ENCODE peak calls at places on chromosome 4, in nine cellular contexts. G is fibroblast of lung; J is upper lobe of right lung; I is caudate nucleus; P is ovary; F is stomach; H is CD8-positive, alpha-beta memory T cell; W is H9; B is hepatocyte. O is an unnamed sample.
A peak's percentile ranks its signal among the peaks of the same experiment; 100 is the strongest.

GRCh38 chr4:38728651-38729141 is 54.1 kb downstream of the TLR10 start:
- DNase-seq in G (no peak), J (peak; percentile 75), I (no peak), P (no peak), F (peak; percentile 74), H (no peak), W (peak; percentile 54), B (peak; percentile 13), O (no peak)

GRCh38 chr4:113749178-113749577 is 12.4 kb downstream of the CAMK2D start:
- DNase-seq in G (no peak), J (no peak), I (no peak), P (no peak), F (no peak), H (no peak), W (no peak), B (no peak), O (no peak)

GRCh38 chr4:16229604-16230003 is 3.3 kb upstream of the TAPT1 start:
- DNase-seq in G (no peak), J (no peak), I (no peak), P (no peak), F (no peak), H (no peak), W (no peak), B (no peak), O (no peak)

GRCh38 chr4:110712486-110712885 is 89.6 kb upstream of the PITX2 start:
- DNase-seq in G (no peak), J (no peak), I (no peak), P (no peak), F (no peak), H (no peak), W (no peak), B (no peak), O (no peak)

GRCh38 chr4:109419679-109420078 is 13.9 kb upstream of the SEC24B start:
- DNase-seq in G (peak; percentile 36), J (no peak), I (no peak), P (no peak), F (no peak), H (no peak), W (no peak), B (no peak), O (peak; percentile 14)

GRCh38 chr4:38178666-38178995 is 218.4 kb downstream of the PTTG2 start:
- DNase-seq in G (no peak), J (no peak), I (no peak), P (no peak), F (no peak), H (no peak), W (no peak), B (no peak), O (no peak)

GRCh38 chr4:71980976-71981375 is 50.8 kb upstream of the NPFFR2 start:
- DNase-seq in G (peak; percentile 60), J (no peak), I (no peak), P (no peak), F (no peak), H (no peak), W (no peak), B (no peak), O (no peak)

GRCh38 chr4:15695240-15695699 is 7.6 kb upstream of the BST1 start:
- DNase-seq in G (peak; percentile 100), J (no peak), I (no peak), P (no peak), F (no peak), H (no peak), W (peak; percentile 54), B (no peak), O (peak; percentile 18)

GRCh38 chr4:96698891-96699290 is 859.0 kb downstream of the PDHA2 start:
- DNase-seq in G (peak; percentile 14), J (no peak), I (no peak), P (no peak), F (no peak), H (no peak), W (no peak), B (no peak), O (peak; percentile 4)

GRCh38 chr4:134465417-134465816 is 263.8 kb upstream of the PABPC4L start:
- DNase-seq in G (no peak), J (no peak), I (no peak), P (no peak), F (no peak), H (no peak), W (no peak), B (no peak), O (no peak)

GRCh38 chr4:140926672-140927071 is 170.5 kb upstream of the TBC1D9 start:
- DNase-seq in G (peak; percentile 33), J (no peak), I (no peak), P (no peak), F (no peak), H (no peak), W (no peak), B (no peak), O (no peak)

DNA sequence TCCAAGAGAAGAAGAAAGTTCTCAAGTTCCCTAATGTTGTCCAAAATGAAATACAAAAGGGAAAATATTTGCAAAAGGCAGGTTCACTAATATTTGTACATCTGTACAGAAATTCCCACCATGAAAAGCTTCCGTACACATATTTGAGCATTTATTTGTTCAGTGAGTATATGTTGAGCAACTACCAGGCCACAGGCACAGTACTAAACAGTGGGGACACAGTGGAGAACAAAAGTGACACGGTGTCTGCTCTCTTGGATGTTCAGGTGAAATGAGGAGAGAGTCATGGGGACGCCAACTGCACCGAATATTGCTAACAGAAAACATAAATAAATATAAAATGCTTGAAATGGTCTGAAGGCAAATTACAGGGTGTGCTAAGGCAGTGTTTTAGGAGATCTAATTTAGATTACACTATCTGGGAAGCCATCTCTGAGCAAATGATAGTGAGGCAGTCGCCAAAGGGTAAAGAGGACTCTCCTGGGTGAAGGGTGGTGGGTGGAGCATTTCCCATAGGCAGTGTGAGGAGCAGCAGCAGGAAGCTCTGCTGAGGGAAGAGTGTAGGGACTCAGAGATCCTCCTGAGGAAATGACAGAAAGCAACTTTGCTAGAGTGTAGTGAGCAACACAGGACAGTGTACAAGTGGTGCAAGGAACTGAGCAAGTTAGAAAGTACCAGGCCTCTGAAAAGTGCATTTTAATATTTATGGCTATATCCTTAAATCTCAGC is 375.2 kb downstream of the GALNTL6 start:
- DNase-seq in G (no peak), J (no peak), I (no peak), P (no peak), F (no peak), H (no peak), W (no peak), B (peak; percentile 12), O (no peak)
- H3K27ac ChIP-seq in G (no peak overlapping the region), J (no peak overlapping the region), I (no peak overlapping the region), P (no peak overlapping the region), F (no peak overlapping the region), H (no peak overlapping the region), W (no peak overlapping the region), B (no peak overlapping the region), O (no peak overlapping the region)

DNA sequence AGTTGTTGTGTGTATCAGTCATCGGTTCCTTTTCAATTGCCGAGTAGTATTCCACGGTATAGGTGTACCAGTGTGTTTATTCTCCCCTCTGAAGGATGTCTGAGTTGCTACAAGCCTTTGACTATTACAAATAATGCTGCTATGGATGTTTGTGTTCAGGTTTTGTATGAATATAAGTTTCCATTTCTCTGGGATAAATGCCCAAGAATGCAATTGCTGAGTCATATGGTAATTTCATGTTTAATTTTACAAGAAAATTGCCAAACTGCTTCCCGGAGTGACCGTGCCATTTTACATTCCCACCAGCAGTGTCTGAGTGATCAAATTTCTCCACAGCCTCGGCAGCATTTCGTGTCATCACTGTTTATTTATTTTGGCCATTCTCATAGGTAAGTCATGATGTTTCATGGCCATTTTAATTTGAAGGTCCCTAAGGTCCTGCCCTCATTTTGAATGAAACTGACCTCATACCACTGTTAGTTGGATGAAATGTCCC is 73.9 kb downstream of the IRF2 start:
- DNase-seq in G (peak; percentile 90), J (no peak), I (no peak), P (no peak), F (no peak), H (no peak), W (no peak), B (no peak), O (no peak)
- H3K27ac ChIP-seq in G (peak overlapping the region; percentile 55), J (no peak overlapping the region), I (no peak overlapping the region), P (peak overlapping the region; percentile 68), F (no peak overlapping the region), H (no peak overlapping the region), W (no peak overlapping the region), B (no peak overlapping the region), O (no peak overlapping the region)

DNA sequence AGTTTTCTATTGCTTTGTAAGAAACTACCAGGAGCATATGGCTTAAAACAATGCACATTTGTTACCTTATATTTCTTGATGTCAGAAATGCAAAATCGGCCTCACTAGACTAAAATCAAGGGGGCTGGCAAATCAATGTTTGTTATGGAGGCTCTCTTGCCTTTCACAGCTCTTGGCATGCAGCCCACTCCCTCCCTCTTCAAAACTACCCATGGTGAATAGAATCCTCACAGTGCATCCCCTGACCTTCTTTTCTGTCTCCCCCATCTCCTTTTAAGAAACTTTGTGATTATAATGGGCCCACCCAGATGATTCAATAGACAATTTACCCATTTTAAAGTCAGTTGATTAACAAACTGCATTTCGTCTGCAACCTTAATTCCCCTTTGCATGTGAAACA is 184.0 kb downstream of the PCDH7 start:
- DNase-seq in G (no peak), J (no peak), I (no peak), P (no peak), F (no peak), H (no peak), W (no peak), B (no peak), O (no peak)
- H3K27ac ChIP-seq in G (no peak overlapping the region), J (no peak overlapping the region), I (no peak overlapping the region), P (no peak overlapping the region), F (no peak overlapping the region), H (no peak overlapping the region), W (no peak overlapping the region), B (peak overlapping the region; percentile 31), O (no peak overlapping the region)

GRCh38 chr4:8403173-8403753 is 37.3 kb downstream of the ACOX3 start:
- DNase-seq in G (peak; percentile 61), J (peak; percentile 89), I (peak; percentile 33), P (peak; percentile 93), F (peak; percentile 78), H (peak; percentile 34), W (peak; percentile 77), B (peak; percentile 92), O (peak; percentile 66)

GRCh38 chr4:8402640-8403039 is 37.9 kb downstream of the ACOX3 start:
- DNase-seq in G (no peak), J (no peak), I (no peak), P (no peak), F (no peak), H (no peak), W (no peak), B (no peak), O (no peak)

GRCh38 chr4:8400641-8401325 is 39.7 kb downstream of the ACOX3 start:
- DNase-seq in G (no peak), J (no peak), I (no peak), P (no peak), F (no peak), H (no peak), W (no peak), B (no peak), O (no peak)

GRCh38 chr4:8402181-8402597 is 38.3 kb downstream of the ACOX3 start:
- DNase-seq in G (no peak), J (no peak), I (no peak), P (no peak), F (no peak), H (no peak), W (no peak), B (no peak), O (no peak)

DNA sequence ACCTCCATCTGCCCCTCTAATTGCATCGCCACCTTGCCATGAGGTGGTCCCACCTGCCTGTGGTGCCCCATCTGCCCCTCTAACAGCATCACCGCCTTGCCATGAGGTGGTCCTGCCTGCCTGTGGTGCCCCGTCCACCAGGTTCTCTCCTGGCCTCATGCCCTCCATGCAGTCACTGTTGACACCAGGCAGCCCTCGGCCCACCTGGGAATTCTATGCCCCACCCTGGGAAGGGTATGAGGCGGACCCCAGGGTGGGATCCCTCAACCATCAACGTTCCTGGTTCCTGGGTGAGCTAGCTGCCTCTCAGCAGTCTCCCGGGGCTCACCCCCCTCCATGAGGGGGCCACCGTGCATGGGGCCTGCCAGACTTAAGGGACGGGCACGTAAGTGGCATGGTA is 38.9 kb downstream of the ACOX3 start:
- DNase-seq in G (no peak), J (no peak), I (no peak), P (no peak), F (no peak), H (no peak), W (no peak), B (no peak), O (no peak)
- H3K27ac ChIP-seq in G (no peak overlapping the region), J (no peak overlapping the region), I (no peak overlapping the region), P (no peak overlapping the region), F (no peak overlapping the region), H (no peak overlapping the region), W (no peak overlapping the region), B (no peak overlapping the region), O (no peak overlapping the region)